ENCODE peak calls at places on chromosome 3, in eight cellular contexts. L is spleen; F is CD8-positive, alpha-beta T cell; C is fibroblast of lung; A is GM23338; R is HCT116; B is body of pancreas; M is gastrocnemius medialis. J is an unnamed sample. For H3K27me3, the result is how much of the 10 kb centered on the place peaks cover.

GRCh38 chr3:140441006-140441405 is 236.9 kb upstream of the TRIM42 start:
- DNase-seq in B (peak), R (no peak), L (no peak), M (no peak), F (no peak), A (no peak), C (peak), J (peak)

GRCh38 chr3:156674911-156675743 is 737 bp downstream of the TIPARP start:
- DNase-seq in B (peak), F (peak), C (no peak), M (peak), A (peak), L (peak), R (no peak), J (no peak)

GRCh38 chr3:126036056-126036549 is 47.8 kb downstream of the SLC41A3 start:
- DNase-seq in M (no peak), L (no peak), R (no peak), F (no peak), C (no peak), B (no peak), A (no peak), J (no peak)

GRCh38 chr3:113574213-113574612 is 41.9 kb downstream of the SIDT1 start:
- DNase-seq in F (no peak), M (no peak), R (no peak), L (no peak), C (no peak), A (no peak), B (no peak), J (no peak)

GRCh38 chr3:135366816-135367215 is 571.8 kb downstream of the EPHB1 start:
- DNase-seq in R (no peak), F (no peak), C (no peak), A (no peak), B (no peak), L (no peak), M (no peak), J (no peak)

GRCh38 chr3:9732080-9732752 is 681 bp downstream of the BRPF1 start:
- DNase-seq in A (peak), L (peak), F (peak), B (peak), M (no peak), C (no peak), R (no peak), J (no peak)

GRCh38 chr3:66390013-66390412 is 110.8 kb downstream of the LRIG1 start:
- DNase-seq in C (no peak), F (no peak), L (no peak), A (no peak), R (no peak), B (no peak), M (no peak), J (no peak)

GRCh38 chr3:50442940-50443579 is 60.4 kb downstream of the CACNA2D2 start:
- DNase-seq in F (no peak), R (no peak), A (no peak), M (no peak), L (no peak), C (no peak), B (peak), J (no peak)

DNA sequence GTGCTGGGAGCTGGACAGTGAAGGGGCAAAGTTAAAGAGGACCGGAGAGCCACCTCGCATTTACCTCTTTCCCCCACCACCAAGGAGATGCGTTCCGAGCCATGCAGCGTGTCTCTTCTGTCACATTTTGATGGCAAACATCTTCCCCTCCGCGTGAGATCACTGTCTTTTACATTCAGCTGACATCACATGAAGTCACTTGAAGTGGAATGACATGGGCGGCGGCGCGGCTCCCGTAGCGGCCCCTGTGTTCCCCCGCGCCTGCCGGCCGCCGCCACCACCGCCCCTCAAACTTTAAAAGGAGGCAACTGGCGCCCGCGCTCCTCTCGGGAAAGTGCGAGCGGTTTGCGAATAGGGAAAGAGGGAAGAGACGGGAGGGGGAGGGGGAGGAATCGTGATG is at the start of gene FEZF2:
- DNase-seq in C (no peak), B (no peak), M (no peak), R (no peak), L (no peak), F (no peak), A (peak), J (no peak)
- H3K27me3 ChIP-seq in C (half or more), B (half or more), M (half or more), R (under half), L (half or more), F (under half), A (half or more), J (half or more)

GRCh38 chr3:146020969-146021368 is 140.0 kb downstream of the PLOD2 start:
- DNase-seq in B (no peak), R (no peak), C (no peak), L (no peak), A (peak), F (no peak), M (no peak), J (no peak)

GRCh38 chr3:146024260-146024659 is 136.7 kb downstream of the PLOD2 start:
- DNase-seq in C (peak), A (no peak), B (no peak), R (no peak), F (no peak), L (no peak), M (no peak), J (no peak)

GRCh38 chr3:146026547-146026946 is 134.4 kb downstream of the PLOD2 start:
- DNase-seq in F (no peak), A (no peak), M (no peak), L (no peak), C (no peak), R (no peak), B (no peak), J (no peak)
- TF ChIP-seq CTCF in F (no peak), A (no peak), M (no peak), L (no peak), C (no peak), R (no peak), B (no peak), J (peak)

GRCh38 chr3:169144691-169145090 is 518.8 kb downstream of the MECOM start:
- DNase-seq in L (no peak), R (no peak), B (no peak), C (no peak), A (no peak), F (no peak), M (no peak), J (no peak)

GRCh38 chr3:169146112-169146665 is 517.3 kb downstream of the MECOM start:
- DNase-seq in L (peak), R (no peak), A (peak), B (peak), F (no peak), C (peak), M (no peak), J (peak)

GRCh38 chr3:169143471-169143870 is 520.0 kb downstream of the MECOM start:
- DNase-seq in R (no peak), L (no peak), F (no peak), A (no peak), C (no peak), M (no peak), B (no peak), J (no peak)

GRCh38 chr3:169145551-169145950 is 518.0 kb downstream of the MECOM start:
- DNase-seq in B (no peak), R (no peak), A (no peak), F (no peak), M (no peak), C (no peak), L (no peak), J (no peak)

GRCh38 chr3:169144271-169144670 is 519.2 kb downstream of the MECOM start:
- DNase-seq in B (no peak), C (no peak), A (no peak), R (no peak), F (no peak), L (no peak), M (no peak), J (no peak)
- H3K27me3 ChIP-seq in B (under half), C (under half), A (half or more), R (under half), F (under half), L (under half), M (under half), J (half or more)

GRCh38 chr3:168467085-168467714 is 371.5 kb upstream of the GOLIM4 start:
- DNase-seq in F (no peak), B (peak), A (peak), M (no peak), C (peak), L (no peak), R (no peak), J (peak)
- TF ChIP-seq CTCF in F (no peak), B (no peak), A (peak), M (no peak), C (peak), L (no peak), R (no peak), J (peak)

GRCh38 chr3:38637906-38638305 is 11.6 kb downstream of the SCN5A start:
- DNase-seq in B (no peak), A (peak), R (no peak), F (no peak), C (no peak), L (no peak), M (no peak), J (no peak)
- H3K27me3 ChIP-seq in B (under half), A (under half), R (under half), F (under half), C (under half), L (under half), M (under half), J (under half)

GRCh38 chr3:179373938-179374337 is 26.4 kb downstream of the MFN1 start:
- DNase-seq in F (no peak), M (no peak), A (peak), B (no peak), R (no peak), L (no peak), C (no peak), J (no peak)
- TF ChIP-seq CTCF in F (no peak), M (no peak), A (no peak), B (no peak), R (no peak), L (no peak), C (no peak), J (no peak)

GRCh38 chr3:53491276-53491675 is 3.1 kb upstream of the CACNA1D start:
- DNase-seq in A (no peak), L (no peak), M (no peak), F (no peak), R (no peak), B (no peak), C (no peak), J (no peak)
- H3K27me3 ChIP-seq in A (under half), L (under half), M (under half), F (under half), R (under half), B (under half), C (under half), J (half or more)

DNA sequence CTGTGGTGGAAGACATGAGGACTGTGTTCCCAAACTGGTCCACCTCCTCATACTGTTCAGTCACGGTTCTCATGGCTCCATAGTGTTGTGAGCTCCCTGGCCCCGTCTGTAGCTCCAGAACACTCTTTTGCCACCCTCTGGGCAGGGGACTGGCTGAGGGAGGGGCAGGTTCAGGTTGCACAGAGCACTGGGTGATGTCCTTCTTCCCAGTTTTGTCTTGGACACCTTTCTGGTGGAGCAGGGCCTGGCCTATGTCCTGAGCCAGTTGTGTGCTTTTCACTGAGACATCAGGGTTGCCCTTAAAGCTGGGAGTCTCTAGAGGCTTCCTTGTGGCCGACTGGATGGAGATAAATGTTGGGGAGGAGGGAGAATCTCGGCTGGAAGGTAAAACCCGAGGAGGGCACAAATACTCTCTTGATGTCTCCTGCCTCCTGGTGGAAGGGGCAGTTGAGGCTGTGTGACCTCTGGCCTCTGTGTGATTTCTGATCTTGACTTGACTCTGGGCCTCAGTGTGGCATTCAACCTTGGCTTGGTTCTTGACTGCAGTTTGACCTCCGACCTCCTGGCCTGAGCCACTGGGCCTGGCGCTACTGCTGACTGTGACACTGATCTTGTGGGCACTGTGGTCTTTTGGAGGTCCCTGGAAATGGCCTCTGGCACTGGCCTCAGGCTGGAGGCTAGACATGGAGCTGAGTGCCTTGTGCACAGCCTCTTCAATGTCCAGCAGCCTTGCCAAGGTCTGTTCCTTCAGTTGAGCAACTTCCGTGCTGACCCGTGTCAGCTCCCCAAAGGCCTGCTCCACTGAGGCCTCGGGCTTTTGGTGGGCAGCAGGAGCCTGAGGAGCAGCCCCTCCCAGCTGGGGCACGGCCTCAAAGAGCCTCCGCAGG is 8.1 kb downstream of the XIRP1 start:
- DNase-seq in A (no peak), B (no peak), F (no peak), C (no peak), L (no peak), M (no peak), R (no peak), J (no peak)
- TF ChIP-seq CTCF in A (peak), B (no peak), F (no peak), C (no peak), L (no peak), M (no peak), R (no peak), J (no peak)